ENCODE peak calls at places on chromosomes 7 and 10, in six cellular contexts. B is activated T-helper 1 cell treated with Interleukin-2 at 50 U/mL for 16 hours; E is NCI-H446 treated with DMSO at 0.1 percent for 48 hours; J is NCI-H1436; O is right lobe of liver; W is activated CD8-positive, alpha-beta memory T cell treated with anti-CD3 and anti-CD28 coated beads, Interleukin-2, amount 50 U/mL, for 4 hours. M is an unnamed sample.

GRCh38 chr7:74282748-74283459 is 6.3 kb upstream of the CLIP2 start:
- DNase-seq in B (no peak), E (no peak), J (no peak), O (no peak), W (no peak), M (no peak)

GRCh38 chr10:4535531-4535930 is 290.5 kb upstream of the AKR1E2 start:
- DNase-seq in B (no peak), E (peak), J (no peak), O (no peak), W (no peak), M (no peak)

GRCh38 chr10:37549054-37549453 is 308.4 kb downstream of the ZNF248 start:
- DNase-seq in B (no peak), E (no peak), J (no peak), O (no peak), W (no peak), M (no peak)

GRCh38 chr7:7354674-7355073 is 172.3 kb downstream of the C1GALT1 start:
- DNase-seq in B (no peak), E (no peak), J (no peak), O (no peak), W (no peak), M (no peak)

GRCh38 chr10:118034755-118035154 is 12.0 kb downstream of the RAB11FIP2 start:
- DNase-seq in B (no peak), E (no peak), J (no peak), O (no peak), W (no peak), M (no peak)

GRCh38 chr7:10802011-10802410 is 171.7 kb upstream of the PHF14 start:
- DNase-seq in B (no peak), E (no peak), J (no peak), O (no peak), W (no peak), M (no peak)

GRCh38 chr10:46052057-46052790 is 6.2 kb upstream of the MSMB start:
- DNase-seq in B (no peak), E (no peak), J (no peak), O (no peak), W (no peak), M (no peak)

GRCh38 chr10:91163269-91163708 is 57.2 kb upstream of the PCGF5 start:
- DNase-seq in B (peak), E (no peak), J (peak), O (peak), W (peak), M (peak)

M was measured in NCI-H1105.